ENCODE peak calls at places on chromosomes 3 and 15, in nine cellular contexts. U is stimulated activated CD8-positive, alpha-beta memory T cell treated with anti-CD3 and anti-CD28 coated beads, Interleukin-4, amount 100 ng/mL, for 1 hour; Y is NCI-H2171; G is cardiac muscle cell; I is fibroblast of lung; B is neuronal stem cell; A is choroid plexus epithelial cell; F is GM13976; N is frontal cortex. T is an unnamed sample.

GRCh38 chr15:77096541-77096940 is 25.6 kb upstream of the TSPAN3 start:
- DNase-seq in U (no peak), Y (no peak), G (no peak), I (no peak), B (no peak), A (no peak), F (no peak), N (no peak), T (no peak)

GRCh38 chr15:70266412-70267089 is 168.8 kb upstream of the TLE3 start:
- DNase-seq in U (no peak), Y (no peak), G (no peak), I (peak), B (no peak), A (peak), F (no peak), N (no peak), T (peak)

GRCh38 chr15:43932907-43933306 is 106.1 kb downstream of the WDR76 start:
- DNase-seq in U (no peak), Y (peak), G (no peak), I (no peak), B (no peak), A (no peak), F (no peak), N (no peak), T (peak)

GRCh38 chr15:40340038-40340739 is 550 bp downstream of the CCDC9B start:
- DNase-seq in U (no peak), Y (peak), G (peak), I (peak), B (no peak), A (peak), F (no peak), N (no peak), T (peak)

GRCh38 chr15:63997715-63998442 is 48.4 kb downstream of the DAPK2 start:
- DNase-seq in U (no peak), Y (no peak), G (no peak), I (no peak), B (no peak), A (no peak), F (no peak), N (no peak), T (no peak)

GRCh38 chr15:64809649-64810498 is 15.6 kb downstream of the PIF1 start:
- DNase-seq in U (peak), Y (peak), G (peak), I (peak), B (peak), A (peak), F (peak), N (peak), T (peak)

GRCh38 chr3:46883252-46884185 is 6.0 kb downstream of the PTH1R start:
- DNase-seq in U (no peak), Y (no peak), G (peak), I (peak), B (no peak), A (peak), F (peak), N (no peak), T (no peak)

GRCh38 chr15:63465104-63465503 is 39.3 kb upstream of the USP3 start:
- DNase-seq in U (no peak), Y (no peak), G (no peak), I (peak), B (no peak), A (peak), F (no peak), N (no peak), T (no peak)

GRCh38 chr3:183356920-183357319 is 71.5 kb downstream of the MCF2L2 start:
- DNase-seq in U (no peak), Y (no peak), G (no peak), I (no peak), B (no peak), A (no peak), F (no peak), N (no peak), T (no peak)

T was measured in testis.